ENCODE peak calls at places on chromosomes 7 and 10, in six cellular contexts. P is RWPE1; R is stimulated activated CD4-positive, alpha-beta T cell treated with anti-CD3 and anti-CD28 coated beads, Interleukin-12 subunit alpha, Interleukin-12 subunit beta, amount 100 ng/mL, for 4 hours; H is AG08396; Q is EH; F is GM23248. J is an unnamed sample.

GRCh38 chr10:13143761-13144160 is 17.6 kb upstream of the MCM10 start:
- DNase-seq in R (no peak), Q (no peak), H (no peak), F (no peak), P (no peak), J (no peak)

GRCh38 chr10:131478398-131478989 is 167.0 kb upstream of the TCERG1L start:
- DNase-seq in H (no peak), F (no peak), P (no peak), Q (no peak), R (no peak), J (no peak)

GRCh38 chr7:66522518-66522917 is 106.2 kb upstream of the KCTD7 start:
- DNase-seq in P (no peak), F (peak), R (no peak), H (no peak), Q (peak), J (peak)

GRCh38 chr10:30745953-30746352 is 116.4 kb upstream of the LYZL2 start:
- DNase-seq in H (no peak), R (no peak), F (no peak), Q (no peak), P (no peak), J (no peak)

GRCh38 chr7:149175150-149175549 is 20.2 kb upstream of the ZNF282 start:
- DNase-seq in P (no peak), H (no peak), F (no peak), Q (no peak), R (no peak), J (no peak)

GRCh38 chr7:136870799-136871487 is 2.5 kb downstream of the CHRM2 start:
- DNase-seq in R (no peak), H (peak), F (peak), P (no peak), Q (no peak), J (no peak)

GRCh38 chr10:24385776-24386175 is 176.8 kb downstream of the KIAA1217 start:
- DNase-seq in H (no peak), F (no peak), R (no peak), P (no peak), Q (peak), J (no peak)

GRCh38 chr7:145539910-145540309 is 576.7 kb upstream of the CNTNAP2 start:
- DNase-seq in F (no peak), P (no peak), Q (no peak), H (no peak), R (no peak), J (no peak)

GRCh38 chr10:114821915-114822770 is 563 bp downstream of the FHIP2A start:
- DNase-seq in H (peak), P (peak), R (peak), F (peak), Q (no peak), J (peak)

GRCh38 chr10:79923669-79924068 is 25.2 kb downstream of the SFTPD start:
- DNase-seq in P (no peak), R (no peak), Q (no peak), H (no peak), F (no peak), J (no peak)

GRCh38 chr10:88428442-88428841 is 154.7 kb downstream of the RNLS start:
- DNase-seq in H (no peak), R (no peak), P (peak), F (peak), Q (peak), J (no peak)

GRCh38 chr10:124321433-124322072 is 97.2 kb downstream of the OAT start:
- DNase-seq in F (no peak), R (no peak), Q (no peak), P (no peak), H (no peak), J (no peak)

GRCh38 chr10:74419491-74420466 is 268.8 kb downstream of the ADK start:
- DNase-seq in Q (peak), F (peak), R (peak), P (peak), H (no peak), J (no peak)

GRCh38 chr10:33263453-33263852 is 71.0 kb downstream of the NRP1 start:
- DNase-seq in P (no peak), R (no peak), Q (peak), F (peak), H (no peak), J (no peak)

GRCh38 chr7:148733496-148733895 is 34.8 kb downstream of the CUL1 start:
- DNase-seq in Q (no peak), H (no peak), P (no peak), R (no peak), F (no peak), J (no peak)

GRCh38 chr10:1344846-1345245 is 288.7 kb downstream of the WDR37 start:
- DNase-seq in R (no peak), H (no peak), Q (no peak), F (no peak), P (no peak), J (no peak)

GRCh38 chr7:110762514-110762913 is 328.4 kb upstream of the LRRN3 start:
- DNase-seq in F (no peak), H (no peak), P (no peak), Q (no peak), R (no peak), J (no peak)

GRCh38 chr10:3010819-3011422 is 56.4 kb upstream of the PFKP start:
- DNase-seq in Q (no peak), F (no peak), R (no peak), H (no peak), P (peak), J (no peak)

GRCh38 chr10:75959912-75960311 is 528.5 kb downstream of the LRMDA start:
- DNase-seq in R (no peak), Q (no peak), H (no peak), P (no peak), F (peak), J (no peak)

GRCh38 chr7:88253640-88254039 is 33.8 kb upstream of the SRI start:
- DNase-seq in P (no peak), F (no peak), H (no peak), Q (no peak), R (no peak), J (no peak)

J was measured in stimulated activated naive CD8-positive, alpha-beta T cell treated with anti-CD3 and anti-CD28 coated beads, Interleukin-15, amount 100 ng/mL, for 72 hours.